ENCODE peak calls at places on chromosome 10, in ten cellular contexts. Y is IMR-90, L is neural crest cell, X is RWPE1, J is nephron progenitor cell, E is chondrocyte, O is astrocyte, P is testis, N is epithelial cell of esophagus, M is fibroblast of the aortic adventitia. S is an unnamed sample.

GRCh38 chr10:21528452-21529235 is 3.2 kb upstream of the SKIDA1 start:
- DNase-seq in Y (no peak), L (no peak), X (no peak), J (no peak), E (no peak), O (peak), P (no peak), N (no peak), M (no peak), S (no peak)

GRCh38 chr10:28214185-28214584 is 88.7 kb downstream of the MPP7 start:
- DNase-seq in Y (no peak), L (no peak), X (no peak), J (no peak), E (no peak), O (no peak), P (no peak), N (peak), M (no peak), S (no peak)

GRCh38 chr10:84138478-84139125 is 707 bp upstream of the GHITM start:
- DNase-seq in Y (peak), L (peak), X (no peak), J (no peak), E (no peak), O (no peak), P (peak), N (peak), M (no peak), S (peak)

GRCh38 chr10:76647276-76647675 is 990.3 kb downstream of the KCNMA1 start:
- DNase-seq in Y (no peak), L (no peak), X (no peak), J (no peak), E (no peak), O (peak), P (no peak), N (no peak), M (peak), S (no peak)

GRCh38 chr10:78333362-78334143 is 299.9 kb downstream of the RPS24 start:
- DNase-seq in Y (no peak), L (no peak), X (no peak), J (no peak), E (no peak), O (no peak), P (no peak), N (no peak), M (no peak), S (no peak)

GRCh38 chr10:123148414-123149161 is 652 bp downstream of the HMX2 start:
- DNase-seq in Y (no peak), L (no peak), X (no peak), J (peak), E (peak), O (no peak), P (no peak), N (no peak), M (no peak), S (no peak)

GRCh38 chr10:91389636-91390512 is 20.3 kb upstream of the HECTD2 start:
- DNase-seq in Y (peak), L (no peak), X (peak), J (peak), E (no peak), O (no peak), P (no peak), N (peak), M (peak), S (peak)

GRCh38 chr10:43863859-43864591 is 215.3 kb upstream of the ZNF32 start:
- DNase-seq in Y (peak), L (no peak), X (no peak), J (no peak), E (no peak), O (peak), P (no peak), N (no peak), M (peak), S (peak)

GRCh38 chr10:63672491-63672890 is 151.3 kb downstream of the REEP3 start:
- DNase-seq in Y (no peak), L (no peak), X (no peak), J (no peak), E (no peak), O (no peak), P (no peak), N (no peak), M (no peak), S (no peak)

GRCh38 chr10:48634984-48635557 is 30.2 kb upstream of the ARHGAP22 start:
- DNase-seq in Y (no peak), L (no peak), X (no peak), J (no peak), E (no peak), O (no peak), P (no peak), N (no peak), M (no peak), S (no peak)
- TF ChIP-seq CTCF in Y (no peak), L (no peak), X (no peak), J (no peak), E (no peak), O (no peak), P (no peak), N (no peak), M (no peak), S (no peak)

GRCh38 chr10:24418532-24418931 is 209.6 kb downstream of the KIAA1217 start:
- DNase-seq in Y (no peak), L (no peak), X (no peak), J (no peak), E (no peak), O (no peak), P (no peak), N (no peak), M (no peak), S (no peak)
- TF ChIP-seq CTCF in Y (peak), L (peak), X (no peak), J (no peak), E (peak), O (peak), P (peak), N (no peak), M (peak), S (no peak)

DNA sequence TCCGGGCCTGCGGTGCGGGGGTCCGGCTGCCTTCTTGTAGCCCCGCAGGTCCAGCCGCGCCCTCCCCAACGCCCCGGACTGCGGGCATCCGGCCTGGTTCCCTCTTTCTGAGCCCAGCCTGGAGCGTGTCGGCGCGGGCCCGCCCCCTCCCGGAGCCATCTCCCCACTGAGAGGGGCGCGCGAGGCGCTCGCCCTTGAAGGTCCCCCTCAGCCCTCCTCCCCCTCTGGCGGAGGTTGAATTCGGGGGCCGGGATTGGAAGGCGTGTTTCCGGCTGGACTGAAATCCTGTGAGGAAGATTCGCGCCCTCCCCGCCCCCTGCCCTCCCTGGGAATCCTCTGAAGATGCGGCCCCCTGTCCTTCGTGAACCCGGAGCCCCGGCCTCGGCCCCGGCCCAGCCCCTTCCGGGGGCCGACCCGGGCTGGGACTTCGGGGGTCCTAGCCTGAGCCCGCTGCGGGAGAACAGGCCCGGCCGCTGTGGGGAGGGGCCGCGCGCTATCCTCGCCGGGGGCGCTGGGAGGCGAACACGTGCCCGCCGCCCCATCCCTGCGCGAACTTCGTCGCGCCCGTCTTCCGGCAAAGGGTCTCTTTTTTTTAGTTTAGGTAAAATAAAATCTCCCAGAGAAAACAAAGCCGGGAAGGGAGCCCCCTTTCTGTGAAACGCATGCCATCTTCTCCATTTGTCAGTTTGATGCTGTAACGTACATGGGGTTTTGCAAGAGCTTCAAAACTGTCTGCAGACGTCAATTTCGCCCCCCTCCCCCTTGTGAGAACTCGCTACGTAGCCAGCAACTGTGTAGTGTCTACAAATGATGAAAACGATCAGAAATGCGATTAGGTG is 636 bp downstream of the PDCD4 start:
- DNase-seq in Y (peak), L (peak), X (peak), J (peak), E (no peak), O (peak), P (peak), N (peak), M (peak), S (peak)
- TF ChIP-seq CTCF in Y (peak), L (no peak), X (no peak), J (no peak), E (peak), O (no peak), P (no peak), N (peak), M (peak), S (peak)

GRCh38 chr10:73816917-73817729 is 5.7 kb upstream of the NDST2 start:
- DNase-seq in Y (no peak), L (no peak), X (no peak), J (no peak), E (no peak), O (peak), P (no peak), N (no peak), M (peak), S (no peak)

GRCh38 chr10:73815719-73816030 is 4.3 kb upstream of the NDST2 start:
- DNase-seq in Y (no peak), L (no peak), X (no peak), J (no peak), E (no peak), O (no peak), P (no peak), N (no peak), M (no peak), S (no peak)

GRCh38 chr10:73813333-73813732 is 1.9 kb upstream of the NDST2 start:
- DNase-seq in Y (no peak), L (no peak), X (no peak), J (no peak), E (no peak), O (no peak), P (no peak), N (no peak), M (no peak), S (no peak)

GRCh38 chr10:73814276-73814895 is 3.0 kb upstream of the NDST2 start:
- DNase-seq in Y (no peak), L (no peak), X (no peak), J (no peak), E (no peak), O (no peak), P (no peak), N (no peak), M (no peak), S (no peak)

DNA sequence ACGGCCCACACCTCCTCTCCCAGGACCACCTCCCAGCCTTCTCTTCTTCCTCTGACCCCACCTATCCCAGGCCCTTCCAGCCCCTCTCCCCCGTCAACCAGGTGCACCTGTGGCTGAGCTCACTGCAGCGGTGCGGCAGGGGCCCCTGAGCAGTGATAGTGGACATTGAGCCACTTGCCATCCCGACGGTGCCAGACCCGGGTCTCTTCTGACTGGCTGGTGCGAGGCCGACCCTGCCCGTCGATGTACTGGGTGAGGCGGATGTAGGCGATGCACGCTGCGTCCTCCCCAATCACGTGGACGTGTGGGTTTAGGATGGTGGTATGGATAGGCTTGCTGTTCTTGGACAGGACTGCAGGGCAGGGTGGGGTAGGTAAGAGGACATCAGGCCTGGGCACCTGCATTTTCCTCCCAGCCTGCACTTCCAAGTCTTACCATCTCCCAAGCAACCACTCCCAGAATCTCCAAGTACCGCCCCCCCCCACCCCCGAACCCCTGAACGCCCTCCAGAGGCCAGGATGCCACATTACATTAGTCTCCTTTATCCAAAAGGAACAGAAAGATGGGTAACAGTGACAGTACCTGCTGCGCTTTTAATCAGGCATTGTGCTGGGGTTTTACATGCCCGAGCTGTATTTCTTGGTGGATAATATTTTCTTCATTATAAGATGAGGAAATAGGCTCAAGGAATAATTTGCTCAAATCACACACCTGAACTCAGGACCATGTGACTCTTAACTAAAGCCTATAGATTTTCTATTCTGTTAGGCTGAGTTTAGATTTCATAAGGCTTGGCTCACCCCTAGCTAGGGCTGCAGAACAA is 3.7 kb upstream of the NDST2 start:
- DNase-seq in Y (no peak), L (no peak), X (peak), J (no peak), E (no peak), O (no peak), P (no peak), N (peak), M (no peak), S (no peak)
- TF ChIP-seq CTCF in Y (peak), L (peak), X (peak), J (peak), E (peak), O (no peak), P (peak), N (peak), M (peak), S (peak)

DNA sequence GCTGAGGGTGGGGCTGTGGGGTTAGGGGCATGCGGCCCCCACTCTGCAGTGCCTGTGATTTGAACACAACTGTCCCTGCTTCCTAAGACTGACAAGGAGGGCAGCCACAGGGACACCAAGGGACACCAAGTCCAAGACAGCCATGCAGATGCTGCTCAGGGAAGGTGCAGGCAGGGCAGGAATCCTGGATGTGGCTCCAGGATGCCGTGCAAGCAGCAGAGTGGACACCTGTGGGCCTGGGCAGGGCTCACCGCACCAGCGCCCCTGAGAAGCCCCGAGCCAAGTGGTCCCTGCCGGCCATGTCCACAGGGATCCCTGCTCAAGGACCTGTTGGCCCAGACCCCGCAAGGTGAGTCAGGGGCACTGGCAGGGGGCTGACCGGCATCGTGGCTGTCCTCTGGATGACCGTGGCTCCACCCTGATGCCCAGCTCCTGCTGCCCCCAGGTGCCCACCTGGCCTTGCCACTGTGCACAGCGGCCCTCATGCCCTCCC is 58.5 kb downstream of the STK32C start:
- DNase-seq in Y (no peak), L (no peak), X (no peak), J (no peak), E (no peak), O (no peak), P (no peak), N (no peak), M (no peak), S (no peak)
- TF ChIP-seq CTCF in Y (no peak), L (no peak), X (no peak), J (no peak), E (no peak), O (no peak), P (no peak), N (no peak), M (no peak), S (no peak)

DNA sequence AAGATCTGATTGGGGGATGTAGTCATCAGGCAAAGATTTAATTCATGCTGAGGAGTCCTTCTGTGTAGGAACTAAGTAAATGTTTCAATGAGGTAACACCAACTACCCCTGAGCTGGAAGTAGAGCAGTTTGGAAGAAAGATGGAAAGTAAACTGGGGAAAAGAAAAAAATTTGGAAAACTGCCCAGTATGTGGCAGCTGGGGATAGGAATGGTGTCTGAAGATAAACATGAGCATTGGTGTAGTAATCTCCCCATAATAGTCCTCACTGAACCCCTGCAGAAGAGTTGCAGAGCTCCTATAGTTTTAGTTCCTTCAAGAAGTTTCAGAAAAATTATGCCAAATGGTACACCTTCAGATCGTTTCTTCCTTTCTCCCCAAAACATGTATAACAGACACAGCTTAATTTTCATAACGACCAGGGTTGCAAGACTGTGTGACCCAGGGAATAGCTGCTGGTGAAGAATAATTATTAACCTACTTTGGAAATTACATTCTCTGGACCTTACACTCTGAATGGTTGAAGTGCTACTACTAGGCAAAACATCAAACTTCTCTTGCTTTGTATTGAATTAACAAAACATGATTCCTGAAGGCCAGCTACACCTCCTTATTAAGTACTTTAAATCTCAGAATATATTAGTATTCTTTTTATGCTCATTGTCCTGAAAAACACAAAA is 446.4 kb upstream of the NRG3 start:
- DNase-seq in Y (no peak), L (no peak), X (no peak), J (no peak), E (no peak), O (no peak), P (no peak), N (no peak), M (no peak), S (no peak)
- TF ChIP-seq CTCF in Y (no peak), L (no peak), X (no peak), J (no peak), E (no peak), O (no peak), P (no peak), N (no peak), M (no peak), S (no peak)

GRCh38 chr10:3526721-3527120 is 258.3 kb downstream of the KLF6 start:
- DNase-seq in Y (peak), L (no peak), X (no peak), J (no peak), E (no peak), O (peak), P (no peak), N (no peak), M (peak), S (peak)

GRCh38 chr10:3527869-3528268 is 257.1 kb downstream of the KLF6 start:
- DNase-seq in Y (no peak), L (no peak), X (no peak), J (no peak), E (no peak), O (no peak), P (no peak), N (no peak), M (peak), S (no peak)

GRCh38 chr10:3525832-3526449 is 259.1 kb downstream of the KLF6 start:
- DNase-seq in Y (peak), L (no peak), X (peak), J (no peak), E (no peak), O (peak), P (no peak), N (peak), M (peak), S (peak)

GRCh38 chr10:3528271-3528670 is 256.7 kb downstream of the KLF6 start:
- DNase-seq in Y (no peak), L (no peak), X (no peak), J (no peak), E (no peak), O (no peak), P (no peak), N (peak), M (peak), S (no peak)

GRCh38 chr10:3527144-3527543 is 257.9 kb downstream of the KLF6 start:
- DNase-seq in Y (peak), L (no peak), X (no peak), J (no peak), E (no peak), O (peak), P (no peak), N (no peak), M (no peak), S (no peak)
- TF ChIP-seq CTCF in Y (no peak), L (no peak), X (no peak), J (no peak), E (no peak), O (no peak), P (no peak), N (no peak), M (no peak), S (no peak)

S was measured in hepatocyte.